ENCODE peak calls at places on chromosomes 5 and 9, in four cellular contexts. E, C, V and S are unnamed samples.

GRCh38 chr9:3475300-3476020 is 50.3 kb downstream of the RFX3 start:
- DNase-seq in V (no peak), E (no peak), C (no peak), S (no peak)

GRCh38 chr5:173639-174600 is 17.4 kb upstream of the LRRC14B start:
- DNase-seq in C (no peak), V (no peak), E (no peak), S (no peak)

GRCh38 chr9:123929177-123929869 is 603 bp downstream of the DENND1A start:
- DNase-seq in C (peak; percentile 60), V (peak; percentile 44), E (peak; percentile 22), S (no peak)

GRCh38 chr9:85534340-85534739 is 207.4 kb downstream of the AGTPBP1 start:
- DNase-seq in E (no peak), C (no peak), V (no peak), S (no peak)

GRCh38 chr9:79573697-79573976 is 1.9 kb downstream of the TLE4 start:
- DNase-seq in V (no peak), C (no peak), E (no peak), S (no peak)

GRCh38 chr5:76331139-76331538 is 71.9 kb upstream of the IQGAP2 start:
- DNase-seq in C (no peak), V (no peak), E (no peak), S (no peak)

GRCh38 chr5:179805529-179806249 is 977 bp downstream of the MGAT4B start:
- DNase-seq in E (peak; percentile 29), C (peak; percentile 31), V (no peak), S (no peak)

GRCh38 chr9:110936252-110936651 is 102.0 kb downstream of the LPAR1 start:
- DNase-seq in E (no peak), V (no peak), C (no peak), S (no peak)

GRCh38 chr5:149646564-149646963 is 65.3 kb downstream of the ARHGEF37 start:
- DNase-seq in C (no peak), V (no peak), E (no peak), S (no peak)

GRCh38 chr5:178496219-178496618 is 94.0 kb downstream of the COL23A1 start:
- DNase-seq in E (no peak), C (no peak), V (no peak), S (no peak)

GRCh38 chr9:132744881-132745761 is 74.9 kb downstream of the GTF3C4 start:
- DNase-seq in V (no peak), C (no peak), E (no peak), S (no peak)

GRCh38 chr5:86814315-86814714 is 196.6 kb downstream of the COX7C start:
- DNase-seq in E (no peak), C (no peak), V (no peak), S (no peak)

GRCh38 chr5:33936004-33936380 is 194 bp upstream of the RXFP3 start:
- DNase-seq in E (no peak), V (peak; percentile 15), C (peak; percentile 31), S (peak; percentile 49)

GRCh38 chr9:94935396-94935795 is 208.9 kb downstream of the AOPEP start:
- DNase-seq in E (no peak), V (no peak), C (no peak), S (no peak)

GRCh38 chr5:75616961-75617660 is 5.9 kb downstream of the ANKDD1B start:
- DNase-seq in C (peak; percentile 64), V (peak; percentile 54), E (no peak), S (no peak)

GRCh38 chr9:93621922-93622321 is 45.5 kb downstream of the PHF2 start:
- DNase-seq in C (no peak), E (no peak), V (no peak), S (no peak)
- TF ChIP-seq CTCF in C (no peak), E (no peak), V (no peak), S (no peak)

GRCh38 chr5:51892680-51893079 is 509.4 kb downstream of the ISL1 start:
- DNase-seq in C (no peak), V (no peak), E (no peak), S (no peak)
- H3K27ac ChIP-seq in C (no peak overlapping the region), V (no peak overlapping the region), E (no peak overlapping the region), S (no peak overlapping the region)

GRCh38 chr9:130685104-130685503 is 8.5 kb upstream of the EXOSC2 start:
- DNase-seq in E (no peak), V (no peak), C (no peak), S (no peak)

GRCh38 chr9:130681769-130682489 is 11.7 kb upstream of the EXOSC2 start:
- DNase-seq in V (peak; percentile 23), E (no peak), C (peak; percentile 41), S (no peak)

GRCh38 chr9:130687615-130688014 is 6.0 kb upstream of the EXOSC2 start:
- DNase-seq in C (no peak), E (no peak), V (no peak), S (no peak)

GRCh38 chr9:130680836-130681768 is 12.5 kb upstream of the EXOSC2 start:
- DNase-seq in C (peak; percentile 81), E (peak; percentile 58), V (peak; percentile 89), S (peak; percentile 85)

GRCh38 chr9:130682490-130683121 is 11.0 kb upstream of the EXOSC2 start:
- DNase-seq in C (peak; percentile 82), V (peak; percentile 86), E (peak; percentile 66), S (peak; percentile 88)
- H3K4me3 ChIP-seq in C (peak overlapping the region; percentile 53), V (peak overlapping the region; percentile 41), E (peak overlapping the region; percentile 50), S (peak overlapping the region; percentile 56)

GRCh38 chr9:101977614-101978210 is 239.3 kb upstream of the GRIN3A start:
- DNase-seq in V (no peak), C (no peak), E (no peak), S (no peak)
- TF ChIP-seq CTCF in V (peak; percentile 54), C (peak; percentile 59), E (peak; percentile 28), S (no peak)

GRCh38 chr9:14899042-14899814 is 11.0 kb downstream of the FREM1 start:
- DNase-seq in C (no peak), E (no peak), V (no peak), S (no peak)
- H3K27ac ChIP-seq in C (no peak overlapping the region), E (peak overlapping the region; percentile 76), V (peak overlapping the region; percentile 41), S (no peak overlapping the region)

GRCh38 chr9:68781866-68782265 is 76.8 kb downstream of the PIP5K1B start:
- DNase-seq in V (no peak), C (no peak), E (no peak), S (no peak)
- H3K4me3 ChIP-seq in V (no peak overlapping the region), C (no peak overlapping the region), E (no peak overlapping the region), S (peak overlapping the region; percentile 71)